ENCODE peak calls at places on chromosomes 7 and 10, in four cellular contexts. One of them, this sample, is unnamed.

GRCh38 chr7:158076215-158076614 is 511.4 kb downstream of the PTPRN2 start:
- DNase-seq in brain microvascular endothelial cell: no peak
- DNase-seq in AG09309: no peak
- DNase-seq in right atrium auricular region: no peak
- DNase-seq in this sample: no peak

GRCh38 chr7:51226042-51226755 is 90.4 kb downstream of the COBL start:
- DNase-seq in brain microvascular endothelial cell: no peak
- DNase-seq in AG09309: no peak
- DNase-seq in right atrium auricular region: no peak
- DNase-seq in this sample: peak

GRCh38 chr10:70538731-70539338 is 60.3 kb downstream of the PALD1 start:
- DNase-seq in brain microvascular endothelial cell: no peak
- DNase-seq in AG09309: no peak
- DNase-seq in right atrium auricular region: no peak
- DNase-seq in this sample: no peak

GRCh38 chr10:113326160-113327111 is 226.4 kb upstream of the HABP2 start:
- DNase-seq in brain microvascular endothelial cell: peak
- DNase-seq in AG09309: peak
- DNase-seq in right atrium auricular region: peak
- DNase-seq in this sample: peak

GRCh38 chr10:15189133-15189881 is 20.8 kb upstream of the NMT2 start:
- DNase-seq in brain microvascular endothelial cell: no peak
- DNase-seq in AG09309: no peak
- DNase-seq in right atrium auricular region: no peak
- DNase-seq in this sample: no peak

GRCh38 chr10:3848768-3849643 is 64.0 kb upstream of the KLF6 start:
- DNase-seq in brain microvascular endothelial cell: peak
- DNase-seq in AG09309: no peak
- DNase-seq in right atrium auricular region: no peak
- DNase-seq in this sample: no peak

GRCh38 chr7:41047789-41048191 is 655.1 kb downstream of the INHBA start:
- DNase-seq in brain microvascular endothelial cell: peak
- DNase-seq in AG09309: no peak
- DNase-seq in right atrium auricular region: peak
- DNase-seq in this sample: peak

GRCh38 chr7:56537952-56538351 is 421.7 kb upstream of the NUPR2 start:
- DNase-seq in brain microvascular endothelial cell: no peak
- DNase-seq in AG09309: no peak
- DNase-seq in right atrium auricular region: no peak
- DNase-seq in this sample: no peak

GRCh38 chr10:72000073-72001025 is 36.2 kb downstream of the CHST3 start:
- DNase-seq in brain microvascular endothelial cell: no peak
- DNase-seq in AG09309: no peak
- DNase-seq in right atrium auricular region: no peak
- DNase-seq in this sample: no peak

GRCh38 chr10:126422561-126422960 is 34.3 kb upstream of the ADAM12 start:
- DNase-seq in brain microvascular endothelial cell: no peak
- DNase-seq in AG09309: no peak
- DNase-seq in right atrium auricular region: no peak
- DNase-seq in this sample: no peak

GRCh38 chr7:133139350-133139749 is 57.5 kb upstream of the CHCHD3 start:
- DNase-seq in brain microvascular endothelial cell: peak
- DNase-seq in AG09309: no peak
- DNase-seq in right atrium auricular region: no peak
- DNase-seq in this sample: peak

GRCh38 chr10:49550563-49550962 is 11.6 kb upstream of the ERCC6 start:
- DNase-seq in brain microvascular endothelial cell: peak
- DNase-seq in AG09309: no peak
- DNase-seq in right atrium auricular region: no peak
- DNase-seq in this sample: peak

GRCh38 chr7:66720571-66720970 is 20.0 kb upstream of the RABGEF1 start:
- DNase-seq in brain microvascular endothelial cell: no peak
- DNase-seq in AG09309: no peak
- DNase-seq in right atrium auricular region: no peak
- DNase-seq in this sample: no peak

GRCh38 chr7:36285276-36285675 is 104.4 kb upstream of the ANLN start:
- DNase-seq in brain microvascular endothelial cell: no peak
- DNase-seq in AG09309: no peak
- DNase-seq in right atrium auricular region: no peak
- DNase-seq in this sample: no peak

GRCh38 chr7:99326408-99326782 is 697 bp downstream of the ARPC1A start:
- DNase-seq in brain microvascular endothelial cell: no peak
- DNase-seq in AG09309: no peak
- DNase-seq in right atrium auricular region: no peak
- DNase-seq in this sample: peak

GRCh38 chr7:19834566-19834965 is 61.1 kb upstream of the TMEM196 start:
- DNase-seq in brain microvascular endothelial cell: no peak
- DNase-seq in AG09309: no peak
- DNase-seq in right atrium auricular region: no peak
- DNase-seq in this sample: no peak

GRCh38 chr10:132900211-132900756 is 42.1 kb downstream of the CFAP46 start:
- DNase-seq in brain microvascular endothelial cell: no peak
- DNase-seq in AG09309: no peak
- DNase-seq in right atrium auricular region: no peak
- DNase-seq in this sample: no peak

GRCh38 chr7:124032369-124033092 is at the start of gene TMEM229A:
- DNase-seq in brain microvascular endothelial cell: peak
- DNase-seq in AG09309: no peak
- DNase-seq in right atrium auricular region: no peak
- DNase-seq in this sample: peak

GRCh38 chr7:132072165-132072564 is 504.1 kb downstream of the PLXNA4 start:
- DNase-seq in brain microvascular endothelial cell: no peak
- DNase-seq in AG09309: no peak
- DNase-seq in right atrium auricular region: peak
- DNase-seq in this sample: no peak

GRCh38 chr10:8058274-8059111 is 4.0 kb downstream of the GATA3 start:
- DNase-seq in brain microvascular endothelial cell: no peak
- DNase-seq in AG09309: no peak
- DNase-seq in right atrium auricular region: no peak
- DNase-seq in this sample: no peak
- TF ChIP-seq CTCF in brain microvascular endothelial cell: no peak
- TF ChIP-seq CTCF in AG09309: no peak
- TF ChIP-seq CTCF in right atrium auricular region: no peak
- TF ChIP-seq CTCF in this sample: no peak

DNA sequence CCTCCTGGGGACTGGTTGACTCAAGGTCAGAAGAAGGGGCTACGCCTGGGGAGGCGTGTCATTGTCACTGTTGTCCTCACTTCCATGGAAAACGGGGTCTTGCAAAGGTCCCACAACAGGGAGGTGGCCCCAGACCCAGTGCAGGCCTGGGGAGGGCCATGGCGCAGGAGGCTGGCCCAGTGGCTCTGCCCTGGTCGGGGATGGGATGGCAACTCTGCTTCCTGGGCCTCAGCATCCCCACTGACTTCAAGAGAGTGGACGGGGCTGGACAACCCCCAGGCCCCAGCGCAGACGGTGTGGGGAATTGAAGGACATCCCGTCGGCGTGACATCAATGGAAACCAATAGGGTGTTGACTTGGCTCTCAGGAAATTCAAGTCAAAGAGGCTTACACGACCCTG is 35.2 kb downstream of the MICALL2 start:
- DNase-seq in brain microvascular endothelial cell: no peak
- DNase-seq in AG09309: no peak
- DNase-seq in right atrium auricular region: no peak
- DNase-seq in this sample: no peak
- H3K4me3 ChIP-seq in brain microvascular endothelial cell: no peak
- H3K4me3 ChIP-seq in AG09309: no peak
- H3K4me3 ChIP-seq in right atrium auricular region: no peak
- H3K4me3 ChIP-seq in this sample: no peak

DNA sequence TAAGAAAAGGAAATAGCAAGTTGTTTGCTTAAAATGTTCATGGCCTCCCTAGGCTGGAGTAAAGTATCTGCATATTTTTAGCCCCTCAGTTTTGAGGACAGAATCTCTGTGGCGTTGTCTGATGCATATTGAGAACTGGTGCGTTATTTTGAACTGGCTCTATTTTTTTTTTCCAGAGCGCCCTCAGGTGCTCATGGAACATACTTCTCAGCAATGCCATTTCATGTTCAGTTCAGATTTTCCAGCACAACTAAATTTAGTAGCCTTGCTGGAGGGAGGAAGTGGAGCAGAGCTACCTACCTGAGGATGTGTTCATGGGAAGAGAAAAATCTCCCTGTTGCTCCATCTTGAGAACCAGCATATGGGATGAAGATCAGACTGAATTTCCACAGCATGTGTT is 870.5 kb downstream of the LRMDA start:
- DNase-seq in brain microvascular endothelial cell: no peak
- DNase-seq in AG09309: no peak
- DNase-seq in right atrium auricular region: no peak
- DNase-seq in this sample: no peak
- TF ChIP-seq CTCF in brain microvascular endothelial cell: peak
- TF ChIP-seq CTCF in AG09309: no peak
- TF ChIP-seq CTCF in right atrium auricular region: peak
- TF ChIP-seq CTCF in this sample: no peak

GRCh38 chr7:712601-713457 is 13.7 kb upstream of the DNAAF5 start:
- DNase-seq in brain microvascular endothelial cell: no peak
- DNase-seq in AG09309: no peak
- DNase-seq in right atrium auricular region: no peak
- DNase-seq in this sample: no peak

GRCh38 chr7:710161-710560 is 16.3 kb upstream of the DNAAF5 start:
- DNase-seq in brain microvascular endothelial cell: no peak
- DNase-seq in AG09309: no peak
- DNase-seq in right atrium auricular region: no peak
- DNase-seq in this sample: no peak

GRCh38 chr7:713488-714230 is 12.8 kb upstream of the DNAAF5 start:
- DNase-seq in brain microvascular endothelial cell: no peak
- DNase-seq in AG09309: no peak
- DNase-seq in right atrium auricular region: no peak
- DNase-seq in this sample: no peak

GRCh38 chr7:711967-712600 is 14.4 kb upstream of the DNAAF5 start:
- DNase-seq in brain microvascular endothelial cell: no peak
- DNase-seq in AG09309: no peak
- DNase-seq in right atrium auricular region: no peak
- DNase-seq in this sample: no peak

DNA sequence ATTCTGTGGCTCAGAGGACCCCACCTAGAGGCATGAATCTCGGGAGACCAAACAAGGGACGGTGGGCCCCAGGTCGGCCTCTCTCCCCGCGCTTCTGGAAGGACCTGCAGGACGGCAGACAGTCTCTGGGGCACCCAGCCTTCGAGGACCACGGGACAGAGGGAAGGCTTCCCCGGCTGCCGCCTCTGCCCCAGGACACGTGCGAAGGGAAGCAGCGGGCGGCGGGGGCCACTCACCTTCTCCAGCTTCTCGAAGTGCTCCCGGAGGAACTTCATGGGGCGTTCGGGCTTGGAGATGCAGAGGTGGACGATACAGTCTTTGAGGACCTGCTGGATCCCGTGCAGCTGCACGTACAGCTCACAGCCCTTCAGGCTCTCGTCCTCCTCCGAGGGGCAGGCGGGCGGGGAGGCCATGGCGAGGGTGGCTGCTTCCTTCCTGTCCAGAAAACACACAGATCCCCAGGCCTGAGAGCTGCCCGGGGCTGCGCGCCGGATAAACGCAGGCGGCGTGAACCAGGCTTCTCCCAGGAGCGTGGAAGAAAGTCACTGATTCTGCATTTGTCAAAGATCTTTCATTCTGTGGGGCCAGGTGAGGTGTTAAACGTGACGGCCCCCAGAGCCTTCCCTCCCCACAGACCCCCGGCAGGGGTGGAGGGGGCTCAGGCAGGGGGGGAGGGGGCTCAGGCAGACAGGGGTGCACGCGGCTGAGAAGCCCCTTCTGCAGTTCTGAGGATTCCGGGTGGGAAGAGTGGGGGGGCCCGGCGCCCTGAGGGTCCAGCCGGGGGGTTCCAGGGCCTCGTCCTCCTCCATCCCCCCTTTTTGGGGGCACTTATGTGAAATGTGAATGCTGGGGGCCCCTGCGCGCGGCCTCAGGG is 15.2 kb upstream of the DNAAF5 start:
- DNase-seq in brain microvascular endothelial cell: no peak
- DNase-seq in AG09309: no peak
- DNase-seq in right atrium auricular region: no peak
- DNase-seq in this sample: no peak
- H3K4me3 ChIP-seq in brain microvascular endothelial cell: peak
- H3K4me3 ChIP-seq in AG09309: no peak
- H3K4me3 ChIP-seq in right atrium auricular region: peak
- H3K4me3 ChIP-seq in this sample: peak

GRCh38 chr7:112970771-112971170 is 115.9 kb downstream of the GPR85 start:
- DNase-seq in brain microvascular endothelial cell: no peak
- DNase-seq in AG09309: no peak
- DNase-seq in right atrium auricular region: no peak
- DNase-seq in this sample: no peak
- TF ChIP-seq CTCF in brain microvascular endothelial cell: peak
- TF ChIP-seq CTCF in AG09309: no peak
- TF ChIP-seq CTCF in right atrium auricular region: no peak
- TF ChIP-seq CTCF in this sample: no peak

GRCh38 chr7:6246257-6246917 is 26.0 kb downstream of the CYTH3 start:
- DNase-seq in brain microvascular endothelial cell: no peak
- DNase-seq in AG09309: no peak
- DNase-seq in right atrium auricular region: no peak
- DNase-seq in this sample: no peak
- H3K4me3 ChIP-seq in brain microvascular endothelial cell: no peak
- H3K4me3 ChIP-seq in AG09309: no peak
- H3K4me3 ChIP-seq in right atrium auricular region: no peak
- H3K4me3 ChIP-seq in this sample: no peak

GRCh38 chr10:96290368-96291133 is 13.7 kb upstream of the DNTT start:
- DNase-seq in brain microvascular endothelial cell: no peak
- DNase-seq in AG09309: no peak
- DNase-seq in right atrium auricular region: no peak
- DNase-seq in this sample: no peak

GRCh38 chr10:96288151-96288621 is 16.0 kb upstream of the DNTT start:
- DNase-seq in brain microvascular endothelial cell: no peak
- DNase-seq in AG09309: no peak
- DNase-seq in right atrium auricular region: no peak
- DNase-seq in this sample: no peak

GRCh38 chr10:96289218-96289910 is 14.9 kb upstream of the DNTT start:
- DNase-seq in brain microvascular endothelial cell: no peak
- DNase-seq in AG09309: no peak
- DNase-seq in right atrium auricular region: no peak
- DNase-seq in this sample: no peak

GRCh38 chr10:96295475-96295874 is 8.8 kb upstream of the DNTT start:
- DNase-seq in brain microvascular endothelial cell: no peak
- DNase-seq in AG09309: no peak
- DNase-seq in right atrium auricular region: no peak
- DNase-seq in this sample: no peak

GRCh38 chr10:96292971-96293909 is 11.0 kb upstream of the DNTT start:
- DNase-seq in brain microvascular endothelial cell: peak
- DNase-seq in AG09309: peak
- DNase-seq in right atrium auricular region: no peak
- DNase-seq in this sample: peak
- TF ChIP-seq CTCF in brain microvascular endothelial cell: peak
- TF ChIP-seq CTCF in AG09309: peak
- TF ChIP-seq CTCF in right atrium auricular region: peak
- TF ChIP-seq CTCF in this sample: peak

GRCh38 chr7:46569117-46569433 is 648.0 kb upstream of the IGFBP3 start:
- DNase-seq in brain microvascular endothelial cell: no peak
- DNase-seq in AG09309: no peak
- DNase-seq in right atrium auricular region: no peak
- DNase-seq in this sample: no peak
- H3K4me3 ChIP-seq in brain microvascular endothelial cell: no peak
- H3K4me3 ChIP-seq in AG09309: no peak
- H3K4me3 ChIP-seq in right atrium auricular region: no peak
- H3K4me3 ChIP-seq in this sample: no peak